ENCODE peak calls at places on chromosome 18, in ten cellular contexts. A is D341Med; Y is effector memory CD8-positive, alpha-beta T cell; K is anterior cingulate cortex; B is C1 segment of cervical spinal cord; G is frontal cortex; O is T-cell; L is putamen; J is GM12865; D is epithelial cell of prostate. M is an unnamed sample.

GRCh38 chr18:9147440-9148238 is 11.1 kb downstream of the ANKRD12 start:
- DNase-seq in A (peak; percentile 65), Y (peak; percentile 36), K (no peak), B (no peak), G (peak; percentile 39), O (no peak), L (peak; percentile 59), J (peak; percentile 85), D (no peak), M (peak; percentile 85)

GRCh38 chr18:80193701-80194100 is 53.6 kb downstream of the PARD6G start:
- DNase-seq in A (no peak), Y (no peak), K (no peak), B (no peak), G (no peak), O (no peak), L (no peak), J (no peak), D (no peak), M (no peak)

GRCh38 chr18:80232710-80233109 is 14.6 kb downstream of the PARD6G start:
- DNase-seq in A (no peak), Y (no peak), K (no peak), B (no peak), G (no peak), O (no peak), L (no peak), J (no peak), D (no peak), M (no peak)

GRCh38 chr18:51074605-51075004 is 44.6 kb downstream of the SMAD4 start:
- DNase-seq in A (no peak), Y (no peak), K (no peak), B (no peak), G (no peak), O (no peak), L (no peak), J (peak; percentile 30), D (no peak), M (no peak)

GRCh38 chr18:32906506-32907214 is 133.8 kb upstream of the KLHL14 start:
- DNase-seq in A (no peak), Y (no peak), K (no peak), B (no peak), G (peak; percentile 8), O (no peak), L (no peak), J (no peak), D (peak; percentile 24), M (no peak)

GRCh38 chr18:33097126-33097525 is 324.3 kb upstream of the KLHL14 start:
- DNase-seq in A (no peak), Y (no peak), K (no peak), B (no peak), G (no peak), O (no peak), L (no peak), J (no peak), D (no peak), M (no peak)

GRCh38 chr18:8661754-8662573 is 43.4 kb upstream of the MTCL1 start:
- DNase-seq in A (no peak), Y (no peak), K (no peak), B (no peak), G (no peak), O (no peak), L (no peak), J (no peak), D (no peak), M (peak; percentile 57)

GRCh38 chr18:75811156-75811555 is 383.7 kb upstream of the SMIM21 start:
- DNase-seq in A (no peak), Y (no peak), K (no peak), B (no peak), G (no peak), O (no peak), L (no peak), J (no peak), D (no peak), M (no peak)

GRCh38 chr18:23992119-23992940 is 22.2 kb upstream of the TTC39C start:
- DNase-seq in A (no peak), Y (peak; percentile 49), K (peak; percentile 24), B (peak; percentile 41), G (no peak), O (peak; percentile 56), L (peak; percentile 42), J (peak; percentile 61), D (peak; percentile 67), M (no peak)

GRCh38 chr18:49691177-49691608 is 122.1 kb downstream of the ACAA2 start:
- DNase-seq in A (no peak), Y (no peak), K (no peak), B (no peak), G (no peak), O (no peak), L (no peak), J (no peak), D (peak; percentile 78), M (peak; percentile 95)

GRCh38 chr18:28855524-28855923 is 678.6 kb upstream of the CDH2 start:
- DNase-seq in A (no peak), Y (no peak), K (no peak), B (no peak), G (no peak), O (no peak), L (peak; percentile 28), J (no peak), D (no peak), M (peak; percentile 89)

GRCh38 chr18:58337688-58338087 is 291.2 kb downstream of the ALPK2 start:
- DNase-seq in A (no peak), Y (no peak), K (no peak), B (no peak), G (no peak), O (no peak), L (no peak), J (no peak), D (no peak), M (peak; percentile 25)

GRCh38 chr18:63878343-63878742 is 9.2 kb upstream of the SERPINB2 start:
- DNase-seq in A (no peak), Y (no peak), K (no peak), B (no peak), G (no peak), O (no peak), L (no peak), J (no peak), D (no peak), M (peak; percentile 48)

GRCh38 chr18:32315881-32316280 is 126.0 kb downstream of the MEP1B start:
- DNase-seq in A (no peak), Y (no peak), K (no peak), B (no peak), G (no peak), O (no peak), L (no peak), J (no peak), D (no peak), M (peak; percentile 73)

GRCh38 chr18:10266236-10266585 is 188.2 kb upstream of the APCDD1 start:
- DNase-seq in A (no peak), Y (no peak), K (no peak), B (no peak), G (no peak), O (no peak), L (no peak), J (no peak), D (no peak), M (no peak)

GRCh38 chr18:3493501-3494244 is 43.7 kb downstream of the TGIF1 start:
- DNase-seq in A (no peak), Y (no peak), K (no peak), B (no peak), G (no peak), O (no peak), L (no peak), J (no peak), D (no peak), M (no peak)

GRCh38 chr18:13915973-13916372 is 637 bp upstream of the MC2R start:
- DNase-seq in A (no peak), Y (no peak), K (no peak), B (peak; percentile 12), G (no peak), O (no peak), L (no peak), J (no peak), D (no peak), M (peak; percentile 0)

GRCh38 chr18:5107990-5108389 is 89.1 kb downstream of the AKAIN1 start:
- DNase-seq in A (no peak), Y (no peak), K (no peak), B (no peak), G (no peak), O (no peak), L (no peak), J (no peak), D (no peak), M (no peak)

GRCh38 chr18:42231796-42232195 is 276.8 kb downstream of the PIK3C3 start:
- DNase-seq in A (no peak), Y (no peak), K (no peak), B (no peak), G (no peak), O (no peak), L (no peak), J (no peak), D (no peak), M (no peak)

GRCh38 chr18:304887-305529 is 37.2 kb upstream of the THOC1 start:
- DNase-seq in A (no peak), Y (no peak), K (no peak), B (no peak), G (no peak), O (no peak), L (no peak), J (no peak), D (no peak), M (no peak)

GRCh38 chr18:13217971-13218375 is 587 bp upstream of the LDLRAD4 start:
- DNase-seq in A (no peak), Y (no peak), K (no peak), B (no peak), G (no peak), O (no peak), L (no peak), J (no peak), D (no peak), M (no peak)

GRCh38 chr18:43772907-43773306 is 495.6 kb upstream of the SYT4 start:
- DNase-seq in A (no peak), Y (no peak), K (no peak), B (no peak), G (no peak), O (no peak), L (no peak), J (no peak), D (no peak), M (no peak)

GRCh38 chr18:22172594-22173049 is 3.2 kb downstream of the GATA6 start:
- DNase-seq in A (no peak), Y (no peak), K (no peak), B (no peak), G (no peak), O (no peak), L (no peak), J (no peak), D (no peak), M (peak; percentile 50)

GRCh38 chr18:48208432-48208948 is 200.7 kb downstream of the ZBTB7C start:
- DNase-seq in A (no peak), Y (no peak), K (no peak), B (no peak), G (no peak), O (no peak), L (no peak), J (no peak), D (no peak), M (no peak)

GRCh38 chr18:57273194-57273593 is 79.2 kb upstream of the ST8SIA3 start:
- DNase-seq in A (no peak), Y (no peak), K (no peak), B (no peak), G (no peak), O (no peak), L (no peak), J (no peak), D (no peak), M (no peak)

GRCh38 chr18:21389283-21389682 is 147.3 kb downstream of the GREB1L start:
- DNase-seq in A (no peak), Y (no peak), K (no peak), B (no peak), G (no peak), O (no peak), L (no peak), J (no peak), D (no peak), M (no peak)

GRCh38 chr18:24136967-24137373 is 1.9 kb upstream of the CABYR start:
- DNase-seq in A (no peak), Y (no peak), K (no peak), B (no peak), G (no peak), O (no peak), L (no peak), J (peak; percentile 29), D (no peak), M (no peak)

GRCh38 chr18:76435321-76435989 is 59.6 kb downstream of the ZNF516 start:
- DNase-seq in A (peak; percentile 57), Y (no peak), K (no peak), B (no peak), G (no peak), O (no peak), L (no peak), J (no peak), D (no peak), M (no peak)